ENCODE peak calls at places on chromosomes 12 and 14, in four cellular contexts. N, S, T and O are unnamed samples.

GRCh38 chr12:92485356-92486348 is 217.1 kb upstream of the PLEKHG7 start:
- DNase-seq in N (no peak), S (no peak), T (no peak), O (no peak)

GRCh38 chr12:52564582-52564981 is 9.1 kb downstream of the KRT74 start:
- DNase-seq in N (no peak), S (no peak), T (no peak), O (no peak)

GRCh38 chr14:69997849-69998248 is 118.6 kb downstream of the SMOC1 start:
- DNase-seq in N (peak), S (no peak), T (peak), O (peak)

GRCh38 chr12:49059385-49060232 is 985 bp downstream of the KMT2D start:
- DNase-seq in N (peak), S (peak), T (no peak), O (no peak)

GRCh38 chr12:104201238-104202001 is 14.2 kb upstream of the TXNRD1 start:
- DNase-seq in N (no peak), S (peak), T (no peak), O (no peak)

GRCh38 chr14:104135121-104135903 is 3.1 kb upstream of the KIF26A start:
- DNase-seq in N (peak), S (peak), T (no peak), O (no peak)

GRCh38 chr12:124445121-124445718 is 122.2 kb downstream of the NCOR2 start:
- DNase-seq in N (no peak), S (no peak), T (no peak), O (no peak)

GRCh38 chr12:110108309-110109036 is 15.7 kb upstream of the IFT81 start:
- DNase-seq in N (no peak), S (no peak), T (no peak), O (no peak)

GRCh38 chr14:88765130-88765529 is 27.6 kb downstream of the EML5 start:
- DNase-seq in N (no peak), S (no peak), T (no peak), O (peak)

GRCh38 chr12:59131462-59131861 is 211.2 kb upstream of the LRIG3 start:
- DNase-seq in N (no peak), S (no peak), T (no peak), O (no peak)

GRCh38 chr12:113075137-113075683 is 18.7 kb downstream of the DTX1 start:
- DNase-seq in N (no peak), S (no peak), T (no peak), O (no peak)

GRCh38 chr14:60508707-60509437 is at the start of gene SIX6:
- DNase-seq in N (no peak), S (peak), T (no peak), O (no peak)

GRCh38 chr12:108482717-108483212 is 32.3 kb upstream of the FICD start:
- DNase-seq in N (no peak), S (no peak), T (no peak), O (peak)

GRCh38 chr12:109888179-109889020 is 8.1 kb upstream of the GLTP start:
- DNase-seq in N (no peak), S (no peak), T (no peak), O (peak)

GRCh38 chr12:126944684-126945083 is 1322.3 kb upstream of the TMEM132C start:
- DNase-seq in N (no peak), S (no peak), T (no peak), O (no peak)

GRCh38 chr14:38616959-38617358 is 361.1 kb upstream of the CLEC14A start:
- DNase-seq in N (no peak), S (no peak), T (no peak), O (no peak)

GRCh38 chr12:93091851-93092558 is 162.9 kb upstream of the EEA1 start:
- DNase-seq in N (no peak), S (no peak), T (no peak), O (no peak)

GRCh38 chr12:95674631-95675030 is 115.9 kb downstream of the NTN4 start:
- DNase-seq in N (no peak), S (no peak), T (no peak), O (no peak)

GRCh38 chr14:106442857-106443256 is 916.5 kb downstream of the TMEM121 start:
- DNase-seq in N (no peak), S (no peak), T (no peak), O (no peak)
- TF ChIP-seq CTCF in N (no peak), S (no peak), T (no peak), O (no peak)

DNA sequence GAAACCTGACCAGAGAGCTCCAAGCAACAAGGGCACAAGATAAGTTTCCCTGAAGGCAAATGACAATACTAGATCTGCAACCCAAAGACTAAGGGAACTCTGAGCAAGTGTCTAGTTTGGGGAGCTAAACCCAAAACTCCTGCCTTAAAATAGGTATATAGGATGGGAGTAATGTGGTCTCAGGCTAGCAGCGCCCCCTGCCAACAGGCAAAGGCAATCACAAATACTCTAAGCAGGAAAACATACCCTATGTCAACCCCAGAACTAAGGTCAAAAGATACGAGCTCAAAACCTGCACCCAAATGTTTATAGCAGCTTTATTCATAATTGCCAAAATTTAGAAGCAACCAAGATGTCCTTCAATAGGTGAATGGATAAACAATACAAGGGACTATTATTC is 218.8 kb downstream of the ITPR2 start:
- DNase-seq in N (no peak), S (peak), T (no peak), O (no peak)
- TF ChIP-seq CTCF in N (no peak), S (peak), T (peak), O (peak)

GRCh38 chr12:6273209-6273928 is 37.1 kb upstream of the PLEKHG6 start:
- DNase-seq in N (no peak), S (peak), T (no peak), O (no peak)
- TF ChIP-seq CTCF in N (no peak), S (no peak), T (no peak), O (peak)

DNA sequence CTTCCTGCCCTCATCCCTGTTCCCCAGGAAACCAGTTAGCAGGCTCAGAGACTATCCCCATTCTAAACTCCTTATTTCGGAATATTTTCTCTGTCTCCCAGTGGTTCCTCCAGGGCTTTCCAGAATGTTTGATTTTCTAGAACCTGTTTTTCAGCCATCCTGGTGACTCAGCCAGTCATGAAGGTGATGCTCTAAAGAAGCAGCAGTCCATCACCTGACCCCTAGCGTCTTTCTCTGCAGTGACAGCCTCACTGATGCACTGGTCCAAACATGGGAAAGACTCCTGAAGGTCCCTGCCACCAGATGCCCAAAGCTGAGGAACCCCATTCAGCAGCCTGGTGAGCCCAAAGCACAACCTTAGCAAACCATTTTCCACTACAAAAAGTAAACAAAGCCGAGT is 212.6 kb downstream of the PHETA1 start:
- DNase-seq in N (no peak), S (no peak), T (no peak), O (no peak)
- TF ChIP-seq CTCF in N (no peak), S (no peak), T (no peak), O (no peak)

GRCh38 chr12:57429473-57430116 is 1.2 kb downstream of the R3HDM2 start:
- DNase-seq in N (peak), S (no peak), T (no peak), O (no peak)

GRCh38 chr12:57428965-57429364 is 1.9 kb downstream of the R3HDM2 start:
- DNase-seq in N (peak), S (no peak), T (no peak), O (no peak)

GRCh38 chr12:57433370-57433769 is 1.2 kb upstream of the INHBC start:
- DNase-seq in N (no peak), S (no peak), T (no peak), O (no peak)

GRCh38 chr12:57430931-57431566 is at the start of gene R3HDM2:
- DNase-seq in N (peak), S (peak), T (peak), O (peak)

GRCh38 chr12:57430117-57430930 is 519 bp downstream of the R3HDM2 start:
- DNase-seq in N (peak), S (peak), T (no peak), O (no peak)
- TF ChIP-seq CTCF in N (no peak), S (no peak), T (peak), O (peak)

GRCh38 chr14:98207466-98207865 is 1064.5 kb downstream of the BCL11B start:
- DNase-seq in N (no peak), S (no peak), T (no peak), O (no peak)

GRCh38 chr14:98204139-98204538 is 1067.9 kb downstream of the BCL11B start:
- DNase-seq in N (no peak), S (no peak), T (no peak), O (no peak)

GRCh38 chr14:98208074-98208675 is 1063.8 kb downstream of the BCL11B start:
- DNase-seq in N (no peak), S (no peak), T (no peak), O (no peak)

GRCh38 chr14:98210045-98210678 is 1061.8 kb downstream of the BCL11B start:
- DNase-seq in N (no peak), S (no peak), T (no peak), O (no peak)

GRCh38 chr14:98208943-98209342 is 1063.1 kb downstream of the BCL11B start:
- DNase-seq in N (no peak), S (no peak), T (no peak), O (no peak)
- TF ChIP-seq CTCF in N (no peak), S (no peak), T (no peak), O (no peak)